ENCODE peak calls at places on chromosome 14, in nine cellular contexts. Y is AG10803, K is AG09309, I is A549, B is GM06990, X is endothelial cell of umbilical vein, E is fibroblast of pulmonary artery, O is HL-60, N is mammary epithelial cell. A is an unnamed sample.

GRCh38 chr14:90639641-90640040 is 176.6 kb downstream of the TTC7B start:
- DNase-seq in B (no peak), Y (no peak), K (no peak), X (no peak), E (no peak), I (no peak), N (no peak), O (no peak), A (no peak)

GRCh38 chr14:23864252-23864651 is 89.3 kb upstream of the DHRS4 start:
- DNase-seq in K (no peak), I (no peak), B (no peak), O (no peak), E (no peak), N (no peak), Y (no peak), X (no peak), A (no peak)

GRCh38 chr14:48373993-48374392 is 698.6 kb upstream of the MDGA2 start:
- DNase-seq in N (no peak), I (no peak), Y (no peak), B (no peak), X (no peak), E (no peak), K (no peak), O (no peak), A (no peak)

GRCh38 chr14:93007225-93007997 is 84.5 kb downstream of the CHGA start:
- DNase-seq in K (peak; percentile 35), I (peak; percentile 24), Y (peak; percentile 73), O (no peak), B (no peak), E (peak; percentile 49), X (no peak), N (peak; percentile 59), A (peak; percentile 36)

GRCh38 chr14:34538871-34539406 is 562 bp downstream of the EAPP start:
- DNase-seq in Y (no peak), O (no peak), I (no peak), K (no peak), E (no peak), X (peak; percentile 24), B (no peak), N (no peak), A (no peak)

GRCh38 chr14:76333664-76334063 is 42.3 kb upstream of the ESRRB start:
- DNase-seq in B (no peak), O (no peak), E (no peak), K (no peak), Y (no peak), N (no peak), X (no peak), I (no peak), A (no peak)

GRCh38 chr14:69335421-69335820 is 62.7 kb downstream of the ERH start:
- DNase-seq in X (no peak), B (no peak), E (no peak), K (peak; percentile 27), I (no peak), Y (no peak), O (no peak), N (peak; percentile 82), A (no peak)

GRCh38 chr14:101349108-101349507 is 212.2 kb upstream of the DIO3 start:
- DNase-seq in B (no peak), X (no peak), K (no peak), O (no peak), I (no peak), E (no peak), N (no peak), Y (no peak), A (no peak)

GRCh38 chr14:35386673-35387125 is 17.9 kb downstream of the NFKBIA start:
- DNase-seq in Y (no peak), N (no peak), K (no peak), E (no peak), O (no peak), X (no peak), I (no peak), B (no peak), A (no peak)

GRCh38 chr14:24436355-24437019 is 6.1 kb downstream of the SDR39U1 start:
- DNase-seq in E (peak; percentile 87), Y (peak; percentile 79), K (peak; percentile 67), I (peak; percentile 70), O (peak; percentile 45), X (peak; percentile 95), B (no peak), N (peak; percentile 56), A (no peak)

GRCh38 chr14:70665448-70666363 is 24.0 kb downstream of the TTC9 start:
- DNase-seq in B (peak; percentile 78), Y (peak; percentile 30), E (no peak), N (peak; percentile 79), I (peak; percentile 43), O (no peak), K (no peak), X (no peak), A (peak; percentile 19)

GRCh38 chr14:25042362-25043299 is 7.3 kb downstream of the STXBP6 start:
- DNase-seq in Y (peak; percentile 81), K (peak; percentile 39), I (peak; percentile 64), E (peak; percentile 72), X (peak; percentile 8), B (no peak), O (no peak), N (no peak), A (peak; percentile 29)

GRCh38 chr14:91228112-91229004 is 16.1 kb downstream of the GPR68 start:
- DNase-seq in X (peak; percentile 75), K (peak; percentile 48), Y (peak; percentile 40), N (peak; percentile 46), E (peak; percentile 39), B (peak; percentile 83), I (no peak), O (no peak), A (peak; percentile 25)

GRCh38 chr14:56156096-56156495 is 37.9 kb downstream of the PELI2 start:
- DNase-seq in K (no peak), B (no peak), I (no peak), E (no peak), X (no peak), N (no peak), Y (peak; percentile 6), O (no peak), A (no peak)

DNA sequence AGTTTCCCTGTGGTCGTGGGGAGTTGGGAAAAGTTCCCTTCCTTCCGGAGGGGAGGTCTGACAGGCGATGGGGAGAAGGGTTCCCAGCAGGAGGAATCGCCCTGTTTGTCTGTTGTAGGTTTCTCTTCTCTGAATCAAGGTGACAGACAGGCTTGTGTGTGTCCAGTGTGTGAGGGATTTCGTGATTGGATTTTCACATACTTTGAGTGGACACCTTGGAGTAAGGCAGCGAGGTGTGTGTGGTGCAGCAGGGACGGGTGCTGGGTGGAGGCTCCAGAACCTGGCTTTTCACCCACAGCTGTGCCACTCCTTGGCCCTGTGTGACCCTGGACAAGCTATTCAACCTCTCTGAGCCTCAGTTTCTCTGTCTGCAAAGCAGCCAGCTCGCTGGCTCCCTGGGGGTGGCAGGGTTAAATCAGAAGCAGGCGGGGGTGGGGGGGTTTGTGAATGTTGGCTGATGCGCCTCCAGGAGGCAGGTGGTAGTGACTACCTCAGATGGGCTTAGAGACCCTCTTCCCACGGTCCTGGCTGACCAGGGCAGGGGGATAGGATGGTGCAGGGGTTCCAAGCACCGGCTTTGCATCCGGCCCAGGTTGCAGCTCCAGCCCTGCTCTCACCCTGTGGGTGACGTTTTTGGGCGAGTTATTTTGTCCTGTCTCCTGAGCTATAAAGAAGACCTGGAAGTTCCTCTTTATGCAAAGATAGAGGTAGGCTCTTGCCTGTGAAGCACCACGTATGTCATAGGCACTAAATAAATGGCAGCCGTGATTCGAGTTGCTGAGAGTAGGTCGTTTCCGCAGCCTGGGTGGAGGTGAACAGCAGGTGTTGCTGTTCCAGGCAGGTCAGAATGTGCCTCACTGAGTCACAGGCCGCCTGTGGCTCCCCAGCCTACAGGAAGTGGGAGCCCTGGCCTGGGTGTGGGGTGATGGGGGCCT is 687 bp downstream of the BDKRB2 start:
- DNase-seq in E (no peak), B (no peak), Y (no peak), I (no peak), K (no peak), O (no peak), N (peak; percentile 81), X (no peak), A (no peak)
- TF ChIP-seq CTCF in E (no peak), B (no peak), Y (no peak), I (no peak), K (no peak), O (no peak), N (peak; percentile 18), X (no peak), A (no peak)

DNA sequence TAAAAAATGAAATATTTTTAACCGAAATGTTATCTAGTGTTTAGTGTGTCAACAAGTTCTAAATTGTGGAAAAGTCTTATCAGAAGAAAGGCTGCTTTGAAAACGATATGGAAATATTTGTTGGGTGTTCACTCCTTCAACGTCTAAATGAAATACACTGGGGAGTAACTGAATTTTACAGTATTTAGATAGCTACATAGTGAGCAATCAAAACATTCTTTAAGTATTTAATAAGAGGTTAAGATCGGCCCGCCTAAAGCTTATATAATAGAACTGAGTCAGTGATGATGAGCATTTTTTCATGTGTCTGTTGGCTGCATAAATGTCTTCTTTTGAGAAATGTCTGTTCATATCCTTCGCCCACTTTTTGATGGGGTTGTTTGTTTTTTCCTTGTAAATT is 228.3 kb downstream of the RAD51B start:
- DNase-seq in N (no peak), O (no peak), I (peak; percentile 50), K (peak; percentile 13), E (peak; percentile 17), B (no peak), X (no peak), Y (peak; percentile 15), A (no peak)
- H3K4me3 ChIP-seq in N (no peak overlapping the region), O (no peak overlapping the region), I (no peak overlapping the region), K (no peak overlapping the region), E (no peak overlapping the region), B (no peak overlapping the region), X (no peak overlapping the region), Y (no peak overlapping the region), A (no peak overlapping the region)

DNA sequence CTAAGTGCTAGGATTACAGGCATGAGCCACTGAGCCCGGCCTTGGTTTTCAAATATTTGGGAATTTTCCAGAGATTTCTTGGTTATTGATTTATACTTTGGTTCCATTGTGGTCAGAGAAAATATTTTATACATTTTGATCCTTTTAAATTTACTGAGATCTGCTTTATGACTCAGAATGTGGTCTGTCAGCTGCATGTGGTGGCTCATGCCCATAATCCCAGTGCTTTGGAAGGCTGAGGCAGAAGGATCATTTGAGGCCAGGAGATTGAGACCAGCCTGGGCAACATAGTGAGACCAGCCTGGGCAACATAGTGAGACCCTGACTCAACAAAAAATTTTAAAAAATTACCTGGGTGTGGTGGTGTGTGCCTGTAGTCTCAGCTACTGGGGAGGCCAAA is 49.8 kb downstream of the ADCK1 start:
- DNase-seq in O (no peak), Y (peak; percentile 77), X (no peak), K (peak; percentile 3), N (peak; percentile 21), I (no peak), E (no peak), B (no peak), A (no peak)
- TF ChIP-seq CTCF in O (no peak), Y (no peak), X (no peak), K (no peak), N (no peak), I (no peak), E (no peak), B (no peak), A (no peak)

DNA sequence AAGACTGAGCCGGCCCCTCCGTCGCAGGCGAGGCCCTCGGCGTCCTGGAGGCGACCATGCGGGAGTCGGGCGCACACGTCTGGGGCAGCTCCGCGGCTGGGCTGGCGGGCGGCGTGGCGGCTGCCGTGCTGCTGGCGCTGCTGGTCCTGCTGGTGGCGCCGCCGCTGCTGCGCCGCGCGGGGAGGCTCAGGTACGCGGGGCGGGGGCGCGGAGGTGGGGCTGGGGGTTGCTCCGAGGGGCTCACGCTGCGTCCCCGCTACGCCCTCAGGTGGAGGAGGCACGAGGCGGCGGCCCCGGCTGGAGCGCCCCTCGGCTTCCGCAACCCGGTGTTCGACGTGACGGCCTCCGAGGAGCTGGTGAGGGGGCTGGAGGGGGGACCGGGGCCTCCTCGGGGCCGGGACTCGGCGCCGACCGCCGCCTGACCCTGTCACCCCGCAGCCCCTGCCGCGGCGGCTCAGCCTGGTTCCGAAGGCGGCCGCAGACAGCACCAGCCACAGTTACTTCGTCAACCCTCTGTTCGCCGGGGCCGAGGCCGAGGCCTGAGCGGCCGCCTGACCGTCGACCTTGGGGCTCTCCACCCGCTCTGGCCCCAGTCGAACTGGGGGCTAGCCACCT is 7.8 kb downstream of the AMN start:
- DNase-seq in B (no peak), K (no peak), I (no peak), X (no peak), N (no peak), O (no peak), E (no peak), Y (no peak), A (no peak)
- H3K4me3 ChIP-seq in B (no peak overlapping the region), K (no peak overlapping the region), I (no peak overlapping the region), X (no peak overlapping the region), N (peak overlapping the region; percentile 20), O (no peak overlapping the region), E (no peak overlapping the region), Y (no peak overlapping the region), A (no peak overlapping the region)

A was measured in epithelial cell of proximal tubule.